ENCODE peak calls at places on chromosomes 11 and 22, in five cellular contexts. M is T follicular helper cell; Q is NCI-H1105 treated with DMSO at 0.1 percent for 48 hours; Z is NCI-H1417; S is stimulated activated CD8-positive, alpha-beta memory T cell treated with anti-CD3 and anti-CD28 coated beads, Interleukin-2, amount 100 ng/mL, for 48 hours. I is an unnamed sample.
A peak's percentile ranks its signal among the peaks of the same experiment; 100 is the strongest.

GRCh38 chr22:37547249-37547741 is 13.0 kb upstream of the CDC42EP1 start:
- DNase-seq in Q (no peak), Z (no peak), S (no peak), M (no peak), I (no peak)

GRCh38 chr11:28461846-28462245 is 353.7 kb downstream of the METTL15 start:
- DNase-seq in Z (no peak), Q (no peak), M (no peak), S (no peak), I (no peak)

GRCh38 chr22:27100789-27101188 is 443.4 kb downstream of the MIAT start:
- DNase-seq in Q (peak; percentile 63), M (no peak), S (no peak), Z (no peak), I (no peak)

GRCh38 chr11:108199446-108200321 is 22.8 kb downstream of the NPAT start:
- DNase-seq in M (peak; percentile 8), S (peak; percentile 41), Z (no peak), Q (no peak), I (no peak)

GRCh38 chr11:73818838-73819237 is 31.2 kb downstream of the MRPL48 start:
- DNase-seq in Z (no peak), Q (no peak), M (no peak), S (no peak), I (no peak)

GRCh38 chr11:74932797-74933196 is 16.1 kb downstream of the XRRA1 start:
- DNase-seq in M (no peak), Z (no peak), S (no peak), Q (no peak), I (no peak)

GRCh38 chr11:69138265-69138664 is 17.5 kb upstream of the SMIM38 start:
- DNase-seq in Z (no peak), M (no peak), Q (no peak), S (no peak), I (no peak)

GRCh38 chr11:109819410-109819809 is 273.8 kb upstream of the ZC3H12C start:
- DNase-seq in Z (no peak), M (no peak), S (no peak), Q (no peak), I (no peak)

GRCh38 chr11:2437516-2437915 is 6.8 kb downstream of the TRPM5 start:
- DNase-seq in M (no peak), Q (no peak), S (no peak), Z (no peak), I (peak; percentile 4)

GRCh38 chr11:69301491-69302401 is 7.8 kb downstream of the MYEOV start:
- DNase-seq in Q (peak; percentile 32), Z (no peak), M (no peak), S (peak; percentile 33), I (peak; percentile 52)